ENCODE peak calls at places on chromosomes 5 and 9, in four cellular contexts. T is HepG2, A is GM12878, B is K562. J is an unnamed sample.

GRCh38 chr9:33517373-33517772 is 6.7 kb upstream of the ANKRD18B start:
- DNase-seq in A (no peak), T (peak), B (peak), J (peak)

GRCh38 chr9:107587175-107587963 is 97.8 kb upstream of the KLF4 start:
- DNase-seq in A (no peak), T (no peak), B (no peak), J (peak)

GRCh38 chr5:17216176-17216973 is 1.1 kb upstream of the BASP1 start:
- DNase-seq in A (peak), B (peak), T (peak), J (peak)

GRCh38 chr9:21357479-21358290 is 7.0 kb upstream of the IFNA6 start:
- DNase-seq in A (peak), B (no peak), T (no peak), J (no peak)

GRCh38 chr9:16514131-16514530 is 356.3 kb downstream of the BNC2 start:
- DNase-seq in T (no peak), A (no peak), B (no peak), J (no peak)

GRCh38 chr5:177491429-177491945 is 5.9 kb downstream of the PDLIM7 start:
- DNase-seq in B (peak), A (no peak), T (peak), J (peak)

GRCh38 chr5:157533011-157533481 is 42.5 kb downstream of the ADAM19 start:
- DNase-seq in A (no peak), B (no peak), T (peak), J (no peak)

GRCh38 chr5:90932052-90932699 is 373.6 kb downstream of the ADGRV1 start:
- DNase-seq in T (peak), B (peak), A (peak), J (peak)

GRCh38 chr5:120436996-120437395 is 27.1 kb upstream of the PRR16 start:
- DNase-seq in T (no peak), A (no peak), B (no peak), J (no peak)

GRCh38 chr9:92483896-92484545 is 1.7 kb upstream of the ASPN start:
- DNase-seq in A (no peak), B (no peak), T (no peak), J (peak)

GRCh38 chr9:99137225-99137624 is 32.3 kb downstream of the TGFBR1 start:
- DNase-seq in T (no peak), B (no peak), A (no peak), J (no peak)

GRCh38 chr9:132249690-132250089 is 87.8 kb downstream of the NTNG2 start:
- DNase-seq in B (no peak), A (no peak), T (no peak), J (no peak)

GRCh38 chr5:136216230-136216629 is 23.3 kb upstream of the SMIM32 start:
- DNase-seq in A (no peak), B (no peak), T (no peak), J (no peak)

GRCh38 chr5:8843766-8844165 is 702.1 kb downstream of the SEMA5A start:
- DNase-seq in T (no peak), A (no peak), B (no peak), J (no peak)

GRCh38 chr9:82127993-82128710 is 139.6 kb downstream of the SPATA31D1 start:
- DNase-seq in B (no peak), A (no peak), T (no peak), J (no peak)

GRCh38 chr9:87375397-87376073 is 122.1 kb upstream of the DAPK1 start:
- DNase-seq in B (no peak), T (peak), A (no peak), J (no peak)

GRCh38 chr9:10612649-10613398 is at the start of gene PTPRD:
- DNase-seq in A (no peak), T (peak), B (peak), J (no peak)

GRCh38 chr5:57482671-57483106 is at the start of gene ACTBL2:
- DNase-seq in B (no peak), T (no peak), A (no peak), J (no peak)

GRCh38 chr5:1772634-1773033 is 27.0 kb downstream of the MRPL36 start:
- DNase-seq in B (no peak), T (peak), A (no peak), J (peak)

GRCh38 chr5:58085800-58086199 is 374.1 kb downstream of the PLK2 start:
- DNase-seq in A (no peak), T (no peak), B (no peak), J (peak)

GRCh38 chr9:69079186-69079585 is 43.6 kb downstream of the FXN start:
- DNase-seq in B (no peak), A (no peak), T (no peak), J (no peak)

GRCh38 chr5:159458217-159458711 is 128.0 kb upstream of the IL12B start:
- DNase-seq in T (no peak), B (no peak), A (peak), J (no peak)

GRCh38 chr5:138180183-138180782 is 1.4 kb downstream of the KIF20A start:
- DNase-seq in T (peak), A (peak), B (peak), J (peak)

GRCh38 chr5:9861664-9862256 is 231.6 kb upstream of the TAS2R1 start:
- DNase-seq in A (no peak), T (no peak), B (no peak), J (no peak)

DNA sequence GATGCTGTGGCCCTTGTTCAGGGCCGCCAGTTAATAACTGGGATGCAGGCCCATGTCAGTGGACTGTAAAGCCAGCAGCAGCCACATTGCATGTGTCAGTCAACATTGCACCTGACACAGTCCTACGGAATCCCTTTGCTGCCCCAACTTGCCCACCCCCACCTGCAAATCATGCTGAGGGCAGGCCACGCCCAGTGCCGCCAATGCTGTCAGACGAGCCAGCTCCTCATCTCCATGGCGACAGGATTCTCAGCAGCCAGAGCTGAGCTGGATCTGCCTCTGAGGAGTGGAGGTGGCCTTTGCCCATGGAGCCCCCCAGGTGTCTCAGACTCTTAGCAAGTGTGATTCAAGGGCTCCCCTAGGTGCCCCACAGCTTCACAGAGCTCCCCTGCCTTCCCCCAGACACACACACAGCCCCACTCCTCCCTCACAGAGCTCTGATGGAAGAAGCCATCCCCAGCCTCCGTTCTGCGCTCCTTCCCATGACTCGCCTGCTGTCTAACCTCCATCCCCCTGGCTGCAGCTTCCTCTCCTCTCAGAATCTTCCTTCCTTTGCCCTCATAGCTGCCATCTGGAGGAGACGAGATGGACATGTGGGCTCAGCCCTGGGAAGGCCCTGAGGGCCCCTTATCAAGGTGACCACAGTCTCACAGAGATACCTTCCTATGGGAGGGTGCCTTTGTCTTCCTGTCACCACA is 94.5 kb downstream of the PCDH1 start:
- DNase-seq in B (no peak), T (no peak), A (no peak), J (no peak)
- H3K9ac ChIP-seq in B (no peak), T (no peak), A (no peak), J (no peak)

GRCh38 chr9:117459941-117460340 is 45.1 kb upstream of the ASTN2 start:
- DNase-seq in T (no peak), B (no peak), A (no peak), J (no peak)
- TF ChIP-seq MYC in T (no peak), B (no peak), A (no peak), J (no peak)

GRCh38 chr9:100521282-100521681 is 48.3 kb downstream of the TMEFF1 start:
- DNase-seq in B (no peak), T (no peak), A (no peak), J (no peak)

GRCh38 chr9:100511205-100511604 is 38.3 kb downstream of the TMEFF1 start:
- DNase-seq in T (no peak), A (no peak), B (no peak), J (no peak)

DNA sequence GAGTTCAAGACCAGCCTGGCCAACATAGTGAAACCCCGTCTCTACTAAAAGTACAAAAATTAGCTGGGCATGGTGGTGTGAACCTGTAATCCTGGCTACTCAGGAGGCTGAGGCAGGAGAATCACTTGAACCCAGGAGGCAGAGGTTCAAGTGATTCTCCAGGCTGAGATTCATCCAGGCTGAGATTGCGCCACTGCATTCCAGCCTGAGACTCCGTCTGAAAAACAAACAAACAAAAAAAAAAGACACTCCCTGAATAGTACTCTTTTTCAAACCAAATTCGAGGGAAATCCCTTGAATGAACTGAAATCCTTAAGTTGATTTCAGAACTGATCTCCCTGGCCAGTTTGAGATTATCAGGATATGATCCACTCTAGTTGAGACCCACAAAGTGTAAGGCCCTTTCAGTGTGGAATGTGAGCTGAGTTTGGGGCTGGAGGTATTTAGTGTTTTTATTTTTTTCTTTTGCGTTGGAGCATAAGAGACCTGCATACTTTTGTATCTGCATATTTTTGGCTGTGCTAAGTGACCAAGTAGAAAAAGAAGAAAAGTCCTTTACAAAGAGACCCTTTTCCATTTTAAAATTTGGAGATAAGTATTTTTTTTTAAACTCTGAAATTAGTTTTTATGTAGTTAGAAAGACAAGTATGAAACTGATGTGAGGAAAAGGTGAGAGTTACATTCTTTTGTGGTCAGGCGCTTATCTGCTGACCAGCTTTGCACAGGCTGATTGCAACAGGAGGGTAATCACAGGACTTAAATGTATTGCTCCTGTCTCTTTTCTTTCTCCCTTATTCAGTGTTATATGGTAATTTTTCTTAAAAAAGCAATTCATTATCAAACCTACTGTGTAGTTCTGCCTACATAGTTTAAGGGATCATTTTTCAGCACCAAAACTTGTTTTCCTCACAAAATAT is 42.9 kb downstream of the TMEFF1 start:
- DNase-seq in A (no peak), B (no peak), T (no peak), J (no peak)
- H3K27ac ChIP-seq in A (no peak), B (no peak), T (no peak), J (no peak)

GRCh38 chr9:127684576-127684975 is 22.2 kb upstream of the CFAP157 start:
- DNase-seq in A (no peak), T (no peak), B (no peak), J (no peak)
- H3K9ac ChIP-seq in A (no peak), T (no peak), B (no peak), J (no peak)

GRCh38 chr5:73437126-73438047 is 11.2 kb downstream of the FOXD1 start:
- DNase-seq in B (peak), T (no peak), A (no peak), J (no peak)
- TF ChIP-seq MYC in B (no peak), T (peak), A (no peak), J (no peak)

GRCh38 chr9:591292-591691 is 250.2 kb upstream of the DMRT1 start:
- DNase-seq in T (no peak), B (no peak), A (no peak), J (peak)
- H3K27ac ChIP-seq in T (no peak), B (no peak), A (no peak), J (no peak)